ENCODE peak calls at places on chromosomes 6 and 20, in nine cellular contexts. One of them, this sample, is unnamed. For H3K4me1, the result is how much of the 10 kb centered on the place peaks cover.

GRCh38 chr6:150741633-150742200 is 123.8 kb upstream of the MTHFD1L start:
- DNase-seq in gastrocnemius medialis: no peak
- DNase-seq in ovary: no peak
- DNase-seq in IMR-90: no peak
- DNase-seq in body of pancreas: peak
- DNase-seq in neuronal stem cell: no peak
- DNase-seq in cardiac muscle cell: peak
- DNase-seq in CD4-positive, CD25-positive, alpha-beta regulatory T cell: peak
- DNase-seq in heart right ventricle: no peak
- DNase-seq in this sample: no peak

GRCh38 chr20:38723982-38724602 is at the start of gene SLC32A1:
- DNase-seq in gastrocnemius medialis: no peak
- DNase-seq in ovary: no peak
- DNase-seq in IMR-90: no peak
- DNase-seq in body of pancreas: no peak
- DNase-seq in neuronal stem cell: no peak
- DNase-seq in cardiac muscle cell: no peak
- DNase-seq in CD4-positive, CD25-positive, alpha-beta regulatory T cell: no peak
- DNase-seq in heart right ventricle: no peak
- DNase-seq in this sample: no peak

GRCh38 chr6:125700591-125701353 is 48.7 kb upstream of the HEY2 start:
- DNase-seq in gastrocnemius medialis: no peak
- DNase-seq in ovary: no peak
- DNase-seq in IMR-90: no peak
- DNase-seq in body of pancreas: no peak
- DNase-seq in neuronal stem cell: peak
- DNase-seq in cardiac muscle cell: no peak
- DNase-seq in CD4-positive, CD25-positive, alpha-beta regulatory T cell: no peak
- DNase-seq in heart right ventricle: no peak
- DNase-seq in this sample: no peak

GRCh38 chr20:41387433-41387832 is 20.8 kb upstream of the EMILIN3 start:
- DNase-seq in gastrocnemius medialis: no peak
- DNase-seq in ovary: no peak
- DNase-seq in IMR-90: no peak
- DNase-seq in body of pancreas: no peak
- DNase-seq in neuronal stem cell: no peak
- DNase-seq in cardiac muscle cell: peak
- DNase-seq in CD4-positive, CD25-positive, alpha-beta regulatory T cell: no peak
- DNase-seq in heart right ventricle: no peak
- DNase-seq in this sample: no peak

GRCh38 chr6:143555582-143555981 is 44.1 kb upstream of the FUCA2 start:
- DNase-seq in gastrocnemius medialis: no peak
- DNase-seq in ovary: no peak
- DNase-seq in IMR-90: no peak
- DNase-seq in body of pancreas: no peak
- DNase-seq in neuronal stem cell: no peak
- DNase-seq in cardiac muscle cell: no peak
- DNase-seq in CD4-positive, CD25-positive, alpha-beta regulatory T cell: no peak
- DNase-seq in heart right ventricle: no peak
- DNase-seq in this sample: no peak

GRCh38 chr20:38073307-38074010 is 39.9 kb downstream of the RPRD1B start:
- DNase-seq in gastrocnemius medialis: peak
- DNase-seq in ovary: peak
- DNase-seq in IMR-90: peak
- DNase-seq in body of pancreas: peak
- DNase-seq in neuronal stem cell: peak
- DNase-seq in cardiac muscle cell: peak
- DNase-seq in CD4-positive, CD25-positive, alpha-beta regulatory T cell: peak
- DNase-seq in heart right ventricle: peak
- DNase-seq in this sample: peak

GRCh38 chr20:34240698-34241615 is at the start of gene ASIP:
- DNase-seq in gastrocnemius medialis: no peak
- DNase-seq in ovary: no peak
- DNase-seq in IMR-90: no peak
- DNase-seq in body of pancreas: no peak
- DNase-seq in neuronal stem cell: no peak
- DNase-seq in cardiac muscle cell: no peak
- DNase-seq in CD4-positive, CD25-positive, alpha-beta regulatory T cell: no peak
- DNase-seq in heart right ventricle: no peak
- DNase-seq in this sample: no peak

GRCh38 chr6:28775052-28775376 is 148.8 kb downstream of the TRIM27 start:
- DNase-seq in gastrocnemius medialis: no peak
- DNase-seq in ovary: no peak
- DNase-seq in IMR-90: no peak
- DNase-seq in body of pancreas: no peak
- DNase-seq in neuronal stem cell: no peak
- DNase-seq in cardiac muscle cell: no peak
- DNase-seq in CD4-positive, CD25-positive, alpha-beta regulatory T cell: no peak
- DNase-seq in heart right ventricle: no peak
- DNase-seq in this sample: no peak

GRCh38 chr6:6893701-6894100 is 214.1 kb upstream of the RREB1 start:
- DNase-seq in gastrocnemius medialis: peak
- DNase-seq in ovary: no peak
- DNase-seq in IMR-90: no peak
- DNase-seq in body of pancreas: no peak
- DNase-seq in neuronal stem cell: no peak
- DNase-seq in cardiac muscle cell: no peak
- DNase-seq in CD4-positive, CD25-positive, alpha-beta regulatory T cell: no peak
- DNase-seq in heart right ventricle: no peak
- DNase-seq in this sample: no peak

GRCh38 chr6:44075137-44076015 is 51.9 kb downstream of the MRPL14 start:
- DNase-seq in gastrocnemius medialis: no peak
- DNase-seq in ovary: no peak
- DNase-seq in IMR-90: no peak
- DNase-seq in body of pancreas: no peak
- DNase-seq in neuronal stem cell: no peak
- DNase-seq in cardiac muscle cell: no peak
- DNase-seq in CD4-positive, CD25-positive, alpha-beta regulatory T cell: no peak
- DNase-seq in heart right ventricle: no peak
- DNase-seq in this sample: no peak

GRCh38 chr6:780669-781068 is 87.7 kb upstream of the EXOC2 start:
- DNase-seq in gastrocnemius medialis: no peak
- DNase-seq in ovary: no peak
- DNase-seq in IMR-90: no peak
- DNase-seq in body of pancreas: no peak
- DNase-seq in neuronal stem cell: no peak
- DNase-seq in cardiac muscle cell: no peak
- DNase-seq in CD4-positive, CD25-positive, alpha-beta regulatory T cell: no peak
- DNase-seq in heart right ventricle: no peak
- DNase-seq in this sample: no peak

GRCh38 chr6:782141-782540 is 89.2 kb upstream of the EXOC2 start:
- DNase-seq in gastrocnemius medialis: no peak
- DNase-seq in ovary: no peak
- DNase-seq in IMR-90: no peak
- DNase-seq in body of pancreas: no peak
- DNase-seq in neuronal stem cell: no peak
- DNase-seq in cardiac muscle cell: no peak
- DNase-seq in CD4-positive, CD25-positive, alpha-beta regulatory T cell: no peak
- DNase-seq in heart right ventricle: no peak
- DNase-seq in this sample: no peak

GRCh38 chr6:781350-781961 is 88.5 kb upstream of the EXOC2 start:
- DNase-seq in gastrocnemius medialis: no peak
- DNase-seq in ovary: no peak
- DNase-seq in IMR-90: no peak
- DNase-seq in body of pancreas: no peak
- DNase-seq in neuronal stem cell: no peak
- DNase-seq in cardiac muscle cell: no peak
- DNase-seq in CD4-positive, CD25-positive, alpha-beta regulatory T cell: no peak
- DNase-seq in heart right ventricle: no peak
- DNase-seq in this sample: no peak

GRCh38 chr6:775863-776262 is 82.9 kb upstream of the EXOC2 start:
- DNase-seq in gastrocnemius medialis: no peak
- DNase-seq in ovary: no peak
- DNase-seq in IMR-90: no peak
- DNase-seq in body of pancreas: no peak
- DNase-seq in neuronal stem cell: no peak
- DNase-seq in cardiac muscle cell: no peak
- DNase-seq in CD4-positive, CD25-positive, alpha-beta regulatory T cell: no peak
- DNase-seq in heart right ventricle: no peak
- DNase-seq in this sample: peak

GRCh38 chr6:776394-777041 is 83.6 kb upstream of the EXOC2 start:
- DNase-seq in gastrocnemius medialis: no peak
- DNase-seq in ovary: no peak
- DNase-seq in IMR-90: no peak
- DNase-seq in body of pancreas: no peak
- DNase-seq in neuronal stem cell: no peak
- DNase-seq in cardiac muscle cell: no peak
- DNase-seq in CD4-positive, CD25-positive, alpha-beta regulatory T cell: no peak
- DNase-seq in heart right ventricle: no peak
- DNase-seq in this sample: no peak
- H3K4me3 ChIP-seq in gastrocnemius medialis: no peak
- H3K4me3 ChIP-seq in ovary: no peak
- H3K4me3 ChIP-seq in IMR-90: no peak
- H3K4me3 ChIP-seq in body of pancreas: no peak
- H3K4me3 ChIP-seq in neuronal stem cell: no peak
- H3K4me3 ChIP-seq in cardiac muscle cell: no peak
- H3K4me3 ChIP-seq in CD4-positive, CD25-positive, alpha-beta regulatory T cell: no peak
- H3K4me3 ChIP-seq in heart right ventricle: no peak
- H3K4me3 ChIP-seq in this sample: no peak

GRCh38 chr20:23358923-23359572 is 2.9 kb upstream of the GZF1 start:
- DNase-seq in gastrocnemius medialis: no peak
- DNase-seq in ovary: no peak
- DNase-seq in IMR-90: no peak
- DNase-seq in body of pancreas: peak
- DNase-seq in neuronal stem cell: no peak
- DNase-seq in cardiac muscle cell: no peak
- DNase-seq in CD4-positive, CD25-positive, alpha-beta regulatory T cell: no peak
- DNase-seq in heart right ventricle: no peak
- DNase-seq in this sample: no peak
- H3K27ac ChIP-seq in gastrocnemius medialis: peak
- H3K27ac ChIP-seq in ovary: no peak
- H3K27ac ChIP-seq in IMR-90: no peak
- H3K27ac ChIP-seq in body of pancreas: peak
- H3K27ac ChIP-seq in neuronal stem cell: no peak
- H3K27ac ChIP-seq in cardiac muscle cell: peak
- H3K27ac ChIP-seq in CD4-positive, CD25-positive, alpha-beta regulatory T cell: peak
- H3K27ac ChIP-seq in heart right ventricle: peak
- H3K27ac ChIP-seq in this sample: no peak

GRCh38 chr20:8388707-8389106 is 256.6 kb downstream of the PLCB1 start:
- DNase-seq in gastrocnemius medialis: no peak
- DNase-seq in ovary: no peak
- DNase-seq in IMR-90: peak
- DNase-seq in body of pancreas: no peak
- DNase-seq in neuronal stem cell: no peak
- DNase-seq in cardiac muscle cell: no peak
- DNase-seq in CD4-positive, CD25-positive, alpha-beta regulatory T cell: no peak
- DNase-seq in heart right ventricle: no peak
- DNase-seq in this sample: no peak

GRCh38 chr20:8386991-8387390 is 254.9 kb downstream of the PLCB1 start:
- DNase-seq in gastrocnemius medialis: no peak
- DNase-seq in ovary: no peak
- DNase-seq in IMR-90: no peak
- DNase-seq in body of pancreas: peak
- DNase-seq in neuronal stem cell: no peak
- DNase-seq in cardiac muscle cell: no peak
- DNase-seq in CD4-positive, CD25-positive, alpha-beta regulatory T cell: no peak
- DNase-seq in heart right ventricle: no peak
- DNase-seq in this sample: no peak

GRCh38 chr20:8390500-8390899 is 258.4 kb downstream of the PLCB1 start:
- DNase-seq in gastrocnemius medialis: no peak
- DNase-seq in ovary: no peak
- DNase-seq in IMR-90: no peak
- DNase-seq in body of pancreas: no peak
- DNase-seq in neuronal stem cell: no peak
- DNase-seq in cardiac muscle cell: no peak
- DNase-seq in CD4-positive, CD25-positive, alpha-beta regulatory T cell: no peak
- DNase-seq in heart right ventricle: no peak
- DNase-seq in this sample: no peak

GRCh38 chr20:8389381-8390368 is 257.6 kb downstream of the PLCB1 start:
- DNase-seq in gastrocnemius medialis: no peak
- DNase-seq in ovary: no peak
- DNase-seq in IMR-90: peak
- DNase-seq in body of pancreas: no peak
- DNase-seq in neuronal stem cell: no peak
- DNase-seq in cardiac muscle cell: peak
- DNase-seq in CD4-positive, CD25-positive, alpha-beta regulatory T cell: peak
- DNase-seq in heart right ventricle: no peak
- DNase-seq in this sample: peak

GRCh38 chr20:8388146-8388545 is 256.1 kb downstream of the PLCB1 start:
- DNase-seq in gastrocnemius medialis: no peak
- DNase-seq in ovary: no peak
- DNase-seq in IMR-90: peak
- DNase-seq in body of pancreas: no peak
- DNase-seq in neuronal stem cell: no peak
- DNase-seq in cardiac muscle cell: no peak
- DNase-seq in CD4-positive, CD25-positive, alpha-beta regulatory T cell: no peak
- DNase-seq in heart right ventricle: no peak
- DNase-seq in this sample: no peak
- H3K4me1 ChIP-seq in gastrocnemius medialis: under half
- H3K4me1 ChIP-seq in ovary: under half
- H3K4me1 ChIP-seq in IMR-90: under half
- H3K4me1 ChIP-seq in body of pancreas: half or more
- H3K4me1 ChIP-seq in neuronal stem cell: under half
- H3K4me1 ChIP-seq in cardiac muscle cell: under half
- H3K4me1 ChIP-seq in CD4-positive, CD25-positive, alpha-beta regulatory T cell: under half
- H3K4me1 ChIP-seq in heart right ventricle: under half
- H3K4me1 ChIP-seq in this sample: under half

GRCh38 chr6:105794263-105794662 is 291.9 kb upstream of the PRDM1 start:
- DNase-seq in gastrocnemius medialis: peak
- DNase-seq in ovary: peak
- DNase-seq in IMR-90: no peak
- DNase-seq in body of pancreas: peak
- DNase-seq in neuronal stem cell: no peak
- DNase-seq in cardiac muscle cell: peak
- DNase-seq in CD4-positive, CD25-positive, alpha-beta regulatory T cell: no peak
- DNase-seq in heart right ventricle: peak
- DNase-seq in this sample: no peak

GRCh38 chr6:105794870-105795269 is 291.3 kb upstream of the PRDM1 start:
- DNase-seq in gastrocnemius medialis: no peak
- DNase-seq in ovary: no peak
- DNase-seq in IMR-90: no peak
- DNase-seq in body of pancreas: no peak
- DNase-seq in neuronal stem cell: no peak
- DNase-seq in cardiac muscle cell: no peak
- DNase-seq in CD4-positive, CD25-positive, alpha-beta regulatory T cell: no peak
- DNase-seq in heart right ventricle: no peak
- DNase-seq in this sample: no peak

GRCh38 chr6:105791569-105792318 is 294.4 kb upstream of the PRDM1 start:
- DNase-seq in gastrocnemius medialis: no peak
- DNase-seq in ovary: no peak
- DNase-seq in IMR-90: no peak
- DNase-seq in body of pancreas: no peak
- DNase-seq in neuronal stem cell: no peak
- DNase-seq in cardiac muscle cell: no peak
- DNase-seq in CD4-positive, CD25-positive, alpha-beta regulatory T cell: peak
- DNase-seq in heart right ventricle: no peak
- DNase-seq in this sample: no peak

GRCh38 chr6:105790635-105791034 is 295.5 kb upstream of the PRDM1 start:
- DNase-seq in gastrocnemius medialis: no peak
- DNase-seq in ovary: no peak
- DNase-seq in IMR-90: no peak
- DNase-seq in body of pancreas: no peak
- DNase-seq in neuronal stem cell: no peak
- DNase-seq in cardiac muscle cell: no peak
- DNase-seq in CD4-positive, CD25-positive, alpha-beta regulatory T cell: no peak
- DNase-seq in heart right ventricle: no peak
- DNase-seq in this sample: no peak

DNA sequence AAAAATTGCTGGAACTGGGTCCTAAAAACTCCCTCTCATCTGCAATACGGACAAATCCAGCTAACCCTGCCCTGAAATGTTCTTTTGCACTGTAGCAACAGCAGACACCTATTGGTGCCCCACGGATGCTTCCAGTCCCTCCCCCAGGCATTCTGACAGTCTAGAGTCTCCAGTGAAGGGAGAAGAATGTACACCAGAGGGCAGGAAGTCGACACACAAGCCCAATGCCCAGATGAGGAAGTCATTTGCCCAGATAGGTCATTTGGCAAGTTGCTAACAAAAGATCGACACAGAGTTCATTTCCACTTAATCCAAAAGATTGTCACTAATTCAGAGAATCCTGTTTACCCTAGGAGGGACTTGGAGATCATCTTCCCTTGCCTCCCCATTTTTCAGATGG is 293.0 kb upstream of the PRDM1 start:
- DNase-seq in gastrocnemius medialis: no peak
- DNase-seq in ovary: no peak
- DNase-seq in IMR-90: no peak
- DNase-seq in body of pancreas: peak
- DNase-seq in neuronal stem cell: no peak
- DNase-seq in cardiac muscle cell: no peak
- DNase-seq in CD4-positive, CD25-positive, alpha-beta regulatory T cell: peak
- DNase-seq in heart right ventricle: no peak
- DNase-seq in this sample: no peak
- H3K4me3 ChIP-seq in gastrocnemius medialis: no peak
- H3K4me3 ChIP-seq in ovary: no peak
- H3K4me3 ChIP-seq in IMR-90: no peak
- H3K4me3 ChIP-seq in body of pancreas: no peak
- H3K4me3 ChIP-seq in neuronal stem cell: no peak
- H3K4me3 ChIP-seq in cardiac muscle cell: no peak
- H3K4me3 ChIP-seq in CD4-positive, CD25-positive, alpha-beta regulatory T cell: no peak
- H3K4me3 ChIP-seq in heart right ventricle: no peak
- H3K4me3 ChIP-seq in this sample: no peak

This sample was measured in SJSA1.